ENCODE peak calls at places on chromosome 1, in seven cellular contexts. One of them, this sample, is unnamed.

GRCh38 chr1:201140235-201140940 is 13.4 kb upstream of the ASCL5 start:
- DNase-seq in ovary: no peak
- DNase-seq in neural progenitor cell: peak
- DNase-seq in stomach: no peak
- DNase-seq in foreskin fibroblast: no peak
- DNase-seq in epithelial cell of esophagus: no peak
- DNase-seq in progenitor cell of endocrine pancreas: no peak
- DNase-seq in this sample: no peak

GRCh38 chr1:46772571-46772970 is 26.3 kb upstream of the CYP4B1 start:
- DNase-seq in progenitor cell of endocrine pancreas: no peak
- DNase-seq in neural progenitor cell: no peak
- DNase-seq in epithelial cell of esophagus: no peak
- DNase-seq in foreskin fibroblast: no peak
- DNase-seq in ovary: no peak
- DNase-seq in stomach: no peak
- DNase-seq in this sample: no peak

GRCh38 chr1:160400284-160400645 is at the start of gene VANGL2:
- DNase-seq in epithelial cell of esophagus: peak
- DNase-seq in neural progenitor cell: peak
- DNase-seq in progenitor cell of endocrine pancreas: peak
- DNase-seq in stomach: peak
- DNase-seq in ovary: peak
- DNase-seq in foreskin fibroblast: no peak
- DNase-seq in this sample: peak

GRCh38 chr1:109792056-109792831 is 28.5 kb upstream of the EPS8L3 start:
- DNase-seq in progenitor cell of endocrine pancreas: no peak
- DNase-seq in neural progenitor cell: peak
- DNase-seq in epithelial cell of esophagus: peak
- DNase-seq in stomach: peak
- DNase-seq in ovary: peak
- DNase-seq in foreskin fibroblast: peak
- DNase-seq in this sample: peak

GRCh38 chr1:112628516-112628915 is 8.9 kb downstream of the CAPZA1 start:
- DNase-seq in neural progenitor cell: no peak
- DNase-seq in ovary: no peak
- DNase-seq in stomach: no peak
- DNase-seq in progenitor cell of endocrine pancreas: no peak
- DNase-seq in epithelial cell of esophagus: no peak
- DNase-seq in foreskin fibroblast: no peak
- DNase-seq in this sample: no peak

GRCh38 chr1:117098287-117098890 is 23.2 kb downstream of the TRIM45 start:
- DNase-seq in ovary: no peak
- DNase-seq in neural progenitor cell: no peak
- DNase-seq in progenitor cell of endocrine pancreas: no peak
- DNase-seq in stomach: no peak
- DNase-seq in foreskin fibroblast: no peak
- DNase-seq in epithelial cell of esophagus: no peak
- DNase-seq in this sample: no peak

GRCh38 chr1:27416387-27417111 is 24.1 kb downstream of the GPR3 start:
- DNase-seq in neural progenitor cell: peak
- DNase-seq in foreskin fibroblast: peak
- DNase-seq in ovary: no peak
- DNase-seq in epithelial cell of esophagus: peak
- DNase-seq in stomach: no peak
- DNase-seq in progenitor cell of endocrine pancreas: no peak
- DNase-seq in this sample: no peak

GRCh38 chr1:236209713-236210112 is 67.4 kb downstream of the GPR137B start:
- DNase-seq in ovary: no peak
- DNase-seq in progenitor cell of endocrine pancreas: no peak
- DNase-seq in neural progenitor cell: no peak
- DNase-seq in stomach: no peak
- DNase-seq in epithelial cell of esophagus: no peak
- DNase-seq in foreskin fibroblast: no peak
- DNase-seq in this sample: no peak

GRCh38 chr1:153532769-153533599 is 2.8 kb downstream of the S100A6 start:
- DNase-seq in stomach: peak
- DNase-seq in epithelial cell of esophagus: peak
- DNase-seq in neural progenitor cell: peak
- DNase-seq in ovary: peak
- DNase-seq in progenitor cell of endocrine pancreas: peak
- DNase-seq in foreskin fibroblast: peak
- DNase-seq in this sample: peak

GRCh38 chr1:220921991-220922390 is 42.7 kb downstream of the HLX start:
- DNase-seq in stomach: no peak
- DNase-seq in neural progenitor cell: no peak
- DNase-seq in epithelial cell of esophagus: no peak
- DNase-seq in ovary: no peak
- DNase-seq in foreskin fibroblast: no peak
- DNase-seq in progenitor cell of endocrine pancreas: no peak
- DNase-seq in this sample: no peak

GRCh38 chr1:80534606-80535360 is 1266.0 kb upstream of the ADGRL2 start:
- DNase-seq in foreskin fibroblast: peak
- DNase-seq in ovary: no peak
- DNase-seq in stomach: no peak
- DNase-seq in epithelial cell of esophagus: peak
- DNase-seq in neural progenitor cell: no peak
- DNase-seq in progenitor cell of endocrine pancreas: no peak
- DNase-seq in this sample: no peak

GRCh38 chr1:12069616-12070244 is 6.6 kb downstream of the TNFRSF8 start:
- DNase-seq in ovary: no peak
- DNase-seq in stomach: no peak
- DNase-seq in progenitor cell of endocrine pancreas: no peak
- DNase-seq in epithelial cell of esophagus: no peak
- DNase-seq in neural progenitor cell: no peak
- DNase-seq in foreskin fibroblast: no peak
- DNase-seq in this sample: no peak

GRCh38 chr1:26697978-26698849 is 2.4 kb downstream of the ARID1A start:
- DNase-seq in ovary: peak
- DNase-seq in foreskin fibroblast: peak
- DNase-seq in stomach: peak
- DNase-seq in progenitor cell of endocrine pancreas: no peak
- DNase-seq in neural progenitor cell: peak
- DNase-seq in epithelial cell of esophagus: peak
- DNase-seq in this sample: peak

GRCh38 chr1:164703415-164703814 is 144.4 kb downstream of the PBX1 start:
- DNase-seq in epithelial cell of esophagus: no peak
- DNase-seq in neural progenitor cell: no peak
- DNase-seq in foreskin fibroblast: no peak
- DNase-seq in stomach: no peak
- DNase-seq in progenitor cell of endocrine pancreas: no peak
- DNase-seq in ovary: no peak
- DNase-seq in this sample: peak

GRCh38 chr1:164706596-164706995 is 147.6 kb downstream of the PBX1 start:
- DNase-seq in progenitor cell of endocrine pancreas: no peak
- DNase-seq in stomach: no peak
- DNase-seq in foreskin fibroblast: no peak
- DNase-seq in neural progenitor cell: peak
- DNase-seq in ovary: no peak
- DNase-seq in epithelial cell of esophagus: no peak
- DNase-seq in this sample: no peak

GRCh38 chr1:164702664-164703063 is 143.7 kb downstream of the PBX1 start:
- DNase-seq in progenitor cell of endocrine pancreas: no peak
- DNase-seq in ovary: no peak
- DNase-seq in foreskin fibroblast: no peak
- DNase-seq in stomach: no peak
- DNase-seq in neural progenitor cell: no peak
- DNase-seq in epithelial cell of esophagus: no peak
- DNase-seq in this sample: no peak

GRCh38 chr1:164703971-164704411 is 145.0 kb downstream of the PBX1 start:
- DNase-seq in neural progenitor cell: no peak
- DNase-seq in stomach: no peak
- DNase-seq in foreskin fibroblast: no peak
- DNase-seq in epithelial cell of esophagus: no peak
- DNase-seq in ovary: no peak
- DNase-seq in progenitor cell of endocrine pancreas: no peak
- DNase-seq in this sample: no peak

GRCh38 chr1:164704954-164705353 is 146.0 kb downstream of the PBX1 start:
- DNase-seq in epithelial cell of esophagus: no peak
- DNase-seq in progenitor cell of endocrine pancreas: no peak
- DNase-seq in neural progenitor cell: peak
- DNase-seq in foreskin fibroblast: no peak
- DNase-seq in stomach: no peak
- DNase-seq in ovary: no peak
- DNase-seq in this sample: no peak
- TF ChIP-seq CTCF in epithelial cell of esophagus: peak
- TF ChIP-seq CTCF in progenitor cell of endocrine pancreas: peak
- TF ChIP-seq CTCF in neural progenitor cell: peak
- TF ChIP-seq CTCF in foreskin fibroblast: no peak
- TF ChIP-seq CTCF in stomach: no peak
- TF ChIP-seq CTCF in ovary: no peak
- TF ChIP-seq CTCF in this sample: no peak

GRCh38 chr1:43973981-43974442 is 748 bp upstream of the ATP6V0B start:
- DNase-seq in neural progenitor cell: no peak
- DNase-seq in ovary: no peak
- DNase-seq in epithelial cell of esophagus: no peak
- DNase-seq in progenitor cell of endocrine pancreas: no peak
- DNase-seq in stomach: no peak
- DNase-seq in foreskin fibroblast: no peak
- DNase-seq in this sample: no peak

GRCh38 chr1:43975249-43975961 is 645 bp downstream of the ATP6V0B start:
- DNase-seq in epithelial cell of esophagus: peak
- DNase-seq in neural progenitor cell: peak
- DNase-seq in progenitor cell of endocrine pancreas: no peak
- DNase-seq in ovary: peak
- DNase-seq in foreskin fibroblast: no peak
- DNase-seq in stomach: peak
- DNase-seq in this sample: no peak

GRCh38 chr1:43976045-43976444 is 1.3 kb downstream of the ATP6V0B start:
- DNase-seq in epithelial cell of esophagus: no peak
- DNase-seq in ovary: no peak
- DNase-seq in stomach: no peak
- DNase-seq in neural progenitor cell: no peak
- DNase-seq in foreskin fibroblast: no peak
- DNase-seq in progenitor cell of endocrine pancreas: no peak
- DNase-seq in this sample: no peak

GRCh38 chr1:43976890-43977289 is 2.1 kb upstream of the B4GALT2 start:
- DNase-seq in epithelial cell of esophagus: no peak
- DNase-seq in stomach: no peak
- DNase-seq in progenitor cell of endocrine pancreas: no peak
- DNase-seq in foreskin fibroblast: no peak
- DNase-seq in neural progenitor cell: no peak
- DNase-seq in ovary: no peak
- DNase-seq in this sample: no peak

GRCh38 chr1:43974443-43975248 is at the start of gene ATP6V0B:
- DNase-seq in progenitor cell of endocrine pancreas: peak
- DNase-seq in stomach: peak
- DNase-seq in ovary: peak
- DNase-seq in foreskin fibroblast: peak
- DNase-seq in neural progenitor cell: peak
- DNase-seq in epithelial cell of esophagus: peak
- DNase-seq in this sample: peak
- TF ChIP-seq CTCF in progenitor cell of endocrine pancreas: no peak
- TF ChIP-seq CTCF in stomach: peak
- TF ChIP-seq CTCF in ovary: peak
- TF ChIP-seq CTCF in foreskin fibroblast: no peak
- TF ChIP-seq CTCF in neural progenitor cell: no peak
- TF ChIP-seq CTCF in epithelial cell of esophagus: peak
- TF ChIP-seq CTCF in this sample: peak

DNA sequence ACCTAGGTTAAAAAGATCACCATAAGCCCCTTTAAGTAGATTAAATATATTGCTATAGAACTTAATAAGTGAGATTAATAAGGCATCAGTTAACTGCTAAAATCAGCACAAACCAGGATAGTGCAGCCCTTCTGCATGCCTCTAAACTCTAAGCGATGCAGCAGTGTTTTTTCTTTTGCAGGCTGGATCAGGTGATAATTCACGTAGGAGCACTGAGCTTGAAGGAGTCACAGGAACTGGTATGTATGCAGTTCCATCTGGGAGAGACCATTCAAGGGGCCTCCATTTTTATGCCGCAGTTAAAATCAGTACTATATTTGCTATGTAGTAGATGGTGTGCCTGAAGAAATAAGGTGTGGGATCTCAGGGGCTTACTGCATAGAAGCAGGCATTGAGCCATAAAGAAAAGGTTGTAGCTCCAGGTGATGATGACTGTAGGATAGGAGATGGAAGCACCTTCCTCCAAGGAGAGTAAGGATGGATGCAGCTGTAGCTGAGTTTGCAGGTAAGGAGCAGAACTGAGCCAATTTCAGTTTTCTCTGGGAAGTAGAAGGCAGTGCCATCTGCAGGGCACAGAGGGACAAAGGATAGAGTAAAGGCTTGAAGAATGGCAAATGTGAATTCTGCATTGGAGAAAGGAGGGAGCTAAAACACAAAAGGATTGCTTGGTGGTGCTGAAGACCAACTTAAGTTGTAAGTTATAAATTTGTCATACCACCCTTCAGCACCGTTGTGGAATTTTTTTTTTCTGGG is 22.6 kb downstream of the NPL start:
- DNase-seq in progenitor cell of endocrine pancreas: no peak
- DNase-seq in ovary: no peak
- DNase-seq in epithelial cell of esophagus: no peak
- DNase-seq in stomach: no peak
- DNase-seq in foreskin fibroblast: no peak
- DNase-seq in neural progenitor cell: no peak
- DNase-seq in this sample: no peak
- TF ChIP-seq CTCF in progenitor cell of endocrine pancreas: no peak
- TF ChIP-seq CTCF in ovary: no peak
- TF ChIP-seq CTCF in epithelial cell of esophagus: peak
- TF ChIP-seq CTCF in stomach: no peak
- TF ChIP-seq CTCF in foreskin fibroblast: no peak
- TF ChIP-seq CTCF in neural progenitor cell: peak
- TF ChIP-seq CTCF in this sample: no peak

GRCh38 chr1:9733160-9733789 is 81.7 kb downstream of the PIK3CD start:
- DNase-seq in neural progenitor cell: no peak
- DNase-seq in epithelial cell of esophagus: no peak
- DNase-seq in progenitor cell of endocrine pancreas: no peak
- DNase-seq in foreskin fibroblast: no peak
- DNase-seq in ovary: no peak
- DNase-seq in stomach: no peak
- DNase-seq in this sample: no peak

GRCh38 chr1:9737057-9737456 is 85.5 kb downstream of the PIK3CD start:
- DNase-seq in foreskin fibroblast: no peak
- DNase-seq in ovary: no peak
- DNase-seq in epithelial cell of esophagus: no peak
- DNase-seq in stomach: no peak
- DNase-seq in neural progenitor cell: no peak
- DNase-seq in progenitor cell of endocrine pancreas: no peak
- DNase-seq in this sample: no peak

GRCh38 chr1:9736241-9736640 is 84.7 kb downstream of the PIK3CD start:
- DNase-seq in epithelial cell of esophagus: no peak
- DNase-seq in ovary: no peak
- DNase-seq in progenitor cell of endocrine pancreas: no peak
- DNase-seq in foreskin fibroblast: no peak
- DNase-seq in stomach: no peak
- DNase-seq in neural progenitor cell: no peak
- DNase-seq in this sample: no peak

GRCh38 chr1:9737716-9738115 is 86.0 kb downstream of the CLSTN1 start:
- DNase-seq in foreskin fibroblast: no peak
- DNase-seq in epithelial cell of esophagus: no peak
- DNase-seq in neural progenitor cell: no peak
- DNase-seq in ovary: no peak
- DNase-seq in stomach: no peak
- DNase-seq in progenitor cell of endocrine pancreas: no peak
- DNase-seq in this sample: no peak

DNA sequence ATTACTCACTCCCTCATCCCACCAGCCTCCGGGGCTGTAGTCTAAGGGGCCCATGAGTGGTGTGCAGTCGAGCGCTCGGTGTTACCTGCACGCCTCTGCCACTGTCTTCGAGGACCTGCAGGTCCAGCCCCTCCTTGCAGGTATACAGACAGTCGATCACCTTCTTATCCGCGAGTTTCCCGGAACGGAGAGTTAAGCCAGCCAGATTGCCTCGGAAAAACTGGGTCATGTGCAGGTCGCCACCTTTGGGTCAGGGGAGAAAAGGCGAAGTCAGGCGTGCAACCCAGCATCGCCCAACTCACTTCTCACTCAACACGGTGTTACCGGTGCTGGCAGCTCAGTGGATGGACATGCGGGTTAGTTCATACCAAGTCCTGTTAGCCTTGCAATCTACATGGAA is 84.3 kb downstream of the PIK3CD start:
- DNase-seq in neural progenitor cell: no peak
- DNase-seq in epithelial cell of esophagus: no peak
- DNase-seq in ovary: no peak
- DNase-seq in foreskin fibroblast: no peak
- DNase-seq in stomach: no peak
- DNase-seq in progenitor cell of endocrine pancreas: no peak
- DNase-seq in this sample: no peak
- TF ChIP-seq CTCF in neural progenitor cell: no peak
- TF ChIP-seq CTCF in epithelial cell of esophagus: no peak
- TF ChIP-seq CTCF in ovary: no peak
- TF ChIP-seq CTCF in foreskin fibroblast: no peak
- TF ChIP-seq CTCF in stomach: no peak
- TF ChIP-seq CTCF in progenitor cell of endocrine pancreas: no peak
- TF ChIP-seq CTCF in this sample: no peak

This sample was measured in glutamatergic neuron.